ENCODE peak calls at places on chromosomes 13 and 19, in seven cellular contexts. One of them, this sample, is unnamed.

GRCh38 chr13:111467111-111467890 is 146.9 kb downstream of the TEX29 start:
- DNase-seq in GM10248: no peak
- DNase-seq in tibial artery: no peak
- DNase-seq in NB4: no peak
- DNase-seq in thyroid gland: no peak
- DNase-seq in CD8-positive, alpha-beta T cell: no peak
- DNase-seq in endothelial cell: no peak
- DNase-seq in this sample: no peak

GRCh38 chr13:112783135-112783945 is 93.5 kb downstream of the ATP11A start:
- DNase-seq in thyroid gland: peak
- DNase-seq in NB4: no peak
- DNase-seq in CD8-positive, alpha-beta T cell: no peak
- DNase-seq in endothelial cell: no peak
- DNase-seq in tibial artery: no peak
- DNase-seq in GM10248: peak
- DNase-seq in this sample: no peak

GRCh38 chr13:91072511-91072910 is 275.0 kb upstream of the MIR17HG start:
- DNase-seq in endothelial cell: no peak
- DNase-seq in CD8-positive, alpha-beta T cell: no peak
- DNase-seq in GM10248: no peak
- DNase-seq in NB4: no peak
- DNase-seq in thyroid gland: no peak
- DNase-seq in tibial artery: no peak
- DNase-seq in this sample: no peak

GRCh38 chr19:16223746-16224145 is 26.0 kb downstream of the AP1M1 start:
- DNase-seq in endothelial cell: no peak
- DNase-seq in GM10248: no peak
- DNase-seq in CD8-positive, alpha-beta T cell: no peak
- DNase-seq in thyroid gland: no peak
- DNase-seq in tibial artery: peak
- DNase-seq in NB4: no peak
- DNase-seq in this sample: no peak

GRCh38 chr19:29964171-29964570 is 22.1 kb downstream of the URI1 start:
- DNase-seq in endothelial cell: no peak
- DNase-seq in NB4: no peak
- DNase-seq in CD8-positive, alpha-beta T cell: no peak
- DNase-seq in tibial artery: no peak
- DNase-seq in thyroid gland: no peak
- DNase-seq in GM10248: no peak
- DNase-seq in this sample: no peak

GRCh38 chr13:101841687-101842086 is 389.2 kb downstream of the ITGBL1 start:
- DNase-seq in endothelial cell: no peak
- DNase-seq in GM10248: no peak
- DNase-seq in tibial artery: no peak
- DNase-seq in thyroid gland: no peak
- DNase-seq in NB4: no peak
- DNase-seq in CD8-positive, alpha-beta T cell: no peak
- DNase-seq in this sample: no peak

GRCh38 chr19:9674669-9675357 is at the start of gene ZNF562:
- DNase-seq in NB4: peak
- DNase-seq in tibial artery: peak
- DNase-seq in thyroid gland: peak
- DNase-seq in CD8-positive, alpha-beta T cell: peak
- DNase-seq in endothelial cell: peak
- DNase-seq in GM10248: peak
- DNase-seq in this sample: peak

GRCh38 chr19:42176649-42176989 is 40.9 kb downstream of the DEDD2 start:
- DNase-seq in CD8-positive, alpha-beta T cell: no peak
- DNase-seq in tibial artery: no peak
- DNase-seq in endothelial cell: peak
- DNase-seq in GM10248: no peak
- DNase-seq in NB4: no peak
- DNase-seq in thyroid gland: no peak
- DNase-seq in this sample: no peak

GRCh38 chr19:3213159-3213558 is 11.3 kb upstream of the CELF5 start:
- DNase-seq in thyroid gland: no peak
- DNase-seq in CD8-positive, alpha-beta T cell: no peak
- DNase-seq in tibial artery: no peak
- DNase-seq in GM10248: no peak
- DNase-seq in endothelial cell: no peak
- DNase-seq in NB4: no peak
- DNase-seq in this sample: no peak

GRCh38 chr19:4229179-4229931 is at the start of gene EBI3:
- DNase-seq in endothelial cell: peak
- DNase-seq in GM10248: peak
- DNase-seq in CD8-positive, alpha-beta T cell: no peak
- DNase-seq in tibial artery: no peak
- DNase-seq in NB4: peak
- DNase-seq in thyroid gland: peak
- DNase-seq in this sample: no peak

GRCh38 chr13:48567521-48568331 is 34.8 kb upstream of the RCBTB2 start:
- DNase-seq in endothelial cell: no peak
- DNase-seq in thyroid gland: no peak
- DNase-seq in CD8-positive, alpha-beta T cell: no peak
- DNase-seq in NB4: peak
- DNase-seq in GM10248: no peak
- DNase-seq in tibial artery: no peak
- DNase-seq in this sample: no peak

GRCh38 chr19:35518313-35518712 is 4.9 kb upstream of the DMKN start:
- DNase-seq in endothelial cell: no peak
- DNase-seq in tibial artery: no peak
- DNase-seq in GM10248: no peak
- DNase-seq in CD8-positive, alpha-beta T cell: no peak
- DNase-seq in NB4: no peak
- DNase-seq in thyroid gland: peak
- DNase-seq in this sample: no peak

GRCh38 chr13:71605744-71606143 is 261.3 kb downstream of the DACH1 start:
- DNase-seq in endothelial cell: no peak
- DNase-seq in thyroid gland: no peak
- DNase-seq in CD8-positive, alpha-beta T cell: no peak
- DNase-seq in NB4: no peak
- DNase-seq in tibial artery: no peak
- DNase-seq in GM10248: no peak
- DNase-seq in this sample: no peak

GRCh38 chr13:70792121-70792520 is 683.9 kb upstream of the KLHL1 start:
- DNase-seq in tibial artery: no peak
- DNase-seq in CD8-positive, alpha-beta T cell: no peak
- DNase-seq in thyroid gland: no peak
- DNase-seq in endothelial cell: no peak
- DNase-seq in GM10248: no peak
- DNase-seq in NB4: no peak
- DNase-seq in this sample: no peak

GRCh38 chr19:42634409-42635232 is 39.9 kb upstream of the CEACAM8 start:
- DNase-seq in GM10248: peak
- DNase-seq in CD8-positive, alpha-beta T cell: no peak
- DNase-seq in endothelial cell: peak
- DNase-seq in tibial artery: no peak
- DNase-seq in NB4: peak
- DNase-seq in thyroid gland: peak
- DNase-seq in this sample: no peak

GRCh38 chr13:106561551-106562170 is 6.3 kb downstream of the ARGLU1 start:
- DNase-seq in tibial artery: no peak
- DNase-seq in GM10248: peak
- DNase-seq in endothelial cell: no peak
- DNase-seq in thyroid gland: peak
- DNase-seq in CD8-positive, alpha-beta T cell: peak
- DNase-seq in NB4: peak
- DNase-seq in this sample: no peak

GRCh38 chr13:98482476-98483444 is 94.1 kb downstream of the STK24 start:
- DNase-seq in NB4: peak
- DNase-seq in thyroid gland: peak
- DNase-seq in endothelial cell: no peak
- DNase-seq in CD8-positive, alpha-beta T cell: no peak
- DNase-seq in tibial artery: peak
- DNase-seq in GM10248: peak
- DNase-seq in this sample: no peak

GRCh38 chr19:18761531-18762110 is 29.5 kb downstream of the COMP start:
- DNase-seq in endothelial cell: no peak
- DNase-seq in GM10248: no peak
- DNase-seq in NB4: no peak
- DNase-seq in tibial artery: no peak
- DNase-seq in CD8-positive, alpha-beta T cell: no peak
- DNase-seq in thyroid gland: peak
- DNase-seq in this sample: no peak

GRCh38 chr19:39248806-39249205 is at the start of gene IFNL4:
- DNase-seq in NB4: no peak
- DNase-seq in thyroid gland: no peak
- DNase-seq in tibial artery: no peak
- DNase-seq in endothelial cell: no peak
- DNase-seq in CD8-positive, alpha-beta T cell: no peak
- DNase-seq in GM10248: no peak
- DNase-seq in this sample: no peak

GRCh38 chr19:44774614-44775013 is 3.1 kb upstream of the CBLC start:
- DNase-seq in endothelial cell: no peak
- DNase-seq in tibial artery: no peak
- DNase-seq in thyroid gland: no peak
- DNase-seq in GM10248: no peak
- DNase-seq in NB4: no peak
- DNase-seq in CD8-positive, alpha-beta T cell: no peak
- DNase-seq in this sample: no peak

GRCh38 chr13:99314640-99315176 is 7.5 kb upstream of the GPR183 start:
- DNase-seq in GM10248: no peak
- DNase-seq in thyroid gland: no peak
- DNase-seq in endothelial cell: no peak
- DNase-seq in tibial artery: no peak
- DNase-seq in CD8-positive, alpha-beta T cell: peak
- DNase-seq in NB4: no peak
- DNase-seq in this sample: no peak

DNA sequence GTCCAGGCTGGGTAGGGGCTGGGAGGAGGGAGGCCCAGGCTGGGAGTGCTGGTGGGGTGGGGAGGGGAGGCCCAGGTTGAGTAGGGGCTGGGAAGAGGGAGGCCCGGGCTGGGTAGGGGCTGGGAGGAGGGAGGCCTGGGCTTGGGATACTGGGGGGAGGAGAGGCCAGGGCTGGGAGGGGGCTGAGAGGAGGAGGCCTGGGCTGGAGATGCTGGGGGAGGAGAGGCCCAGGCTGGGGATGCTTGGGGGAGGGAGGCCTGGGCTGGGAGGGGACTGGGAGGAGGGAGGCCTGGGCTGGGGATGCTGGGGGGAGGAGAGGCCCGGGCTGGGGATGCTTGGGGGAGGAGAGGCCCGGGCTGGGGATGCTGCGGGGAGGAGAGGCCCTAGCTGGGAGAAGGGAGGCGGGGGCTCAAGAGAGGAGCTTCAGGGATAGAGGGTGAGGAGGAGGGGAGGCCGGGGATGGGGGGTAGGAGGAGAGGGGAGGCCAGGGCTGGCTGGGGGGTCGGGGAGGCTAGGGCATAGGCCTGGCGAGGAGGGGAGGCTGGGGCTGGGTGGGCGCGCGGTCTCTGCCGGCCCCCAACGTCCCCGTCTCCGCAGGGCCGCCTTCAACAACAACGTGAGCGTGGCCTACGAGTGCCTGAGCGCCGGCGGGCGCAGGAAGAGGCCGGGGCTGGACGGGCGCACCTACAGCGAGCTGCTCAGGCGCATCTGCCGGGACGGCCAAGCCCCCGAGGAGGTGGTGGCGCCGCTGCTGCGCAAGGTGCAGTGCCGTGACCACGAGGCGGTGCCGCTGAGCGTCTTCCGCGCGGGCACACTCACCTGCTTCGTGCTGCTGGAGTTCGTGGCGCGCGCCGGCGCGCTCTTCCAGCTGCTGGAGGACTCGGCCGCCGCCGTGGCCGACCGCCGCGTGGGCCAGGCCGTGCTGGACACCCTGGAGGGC is 11.3 kb downstream of the TPGS1 start:
- DNase-seq in CD8-positive, alpha-beta T cell: peak
- DNase-seq in endothelial cell: no peak
- DNase-seq in thyroid gland: peak
- DNase-seq in GM10248: no peak
- DNase-seq in NB4: no peak
- DNase-seq in tibial artery: no peak
- DNase-seq in this sample: no peak
- TF ChIP-seq CTCF in CD8-positive, alpha-beta T cell: peak
- TF ChIP-seq CTCF in endothelial cell: no peak
- TF ChIP-seq CTCF in thyroid gland: peak
- TF ChIP-seq CTCF in GM10248: peak
- TF ChIP-seq CTCF in NB4: no peak
- TF ChIP-seq CTCF in tibial artery: no peak
- TF ChIP-seq CTCF in this sample: no peak

GRCh38 chr19:31055454-31055853 is 293.8 kb downstream of the TSHZ3 start:
- DNase-seq in NB4: no peak
- DNase-seq in endothelial cell: no peak
- DNase-seq in CD8-positive, alpha-beta T cell: no peak
- DNase-seq in GM10248: no peak
- DNase-seq in thyroid gland: no peak
- DNase-seq in tibial artery: no peak
- DNase-seq in this sample: no peak

GRCh38 chr19:31058676-31059075 is 290.6 kb downstream of the TSHZ3 start:
- DNase-seq in NB4: no peak
- DNase-seq in GM10248: no peak
- DNase-seq in tibial artery: no peak
- DNase-seq in CD8-positive, alpha-beta T cell: no peak
- DNase-seq in endothelial cell: no peak
- DNase-seq in thyroid gland: no peak
- DNase-seq in this sample: no peak

GRCh38 chr19:31049431-31049830 is 299.8 kb downstream of the TSHZ3 start:
- DNase-seq in endothelial cell: no peak
- DNase-seq in CD8-positive, alpha-beta T cell: no peak
- DNase-seq in thyroid gland: no peak
- DNase-seq in GM10248: no peak
- DNase-seq in NB4: no peak
- DNase-seq in tibial artery: no peak
- DNase-seq in this sample: no peak

GRCh38 chr19:31054430-31054829 is 294.8 kb downstream of the TSHZ3 start:
- DNase-seq in CD8-positive, alpha-beta T cell: no peak
- DNase-seq in NB4: peak
- DNase-seq in GM10248: no peak
- DNase-seq in tibial artery: no peak
- DNase-seq in thyroid gland: peak
- DNase-seq in endothelial cell: peak
- DNase-seq in this sample: no peak
- TF ChIP-seq CTCF in CD8-positive, alpha-beta T cell: peak
- TF ChIP-seq CTCF in NB4: peak
- TF ChIP-seq CTCF in GM10248: no peak
- TF ChIP-seq CTCF in tibial artery: peak
- TF ChIP-seq CTCF in thyroid gland: peak
- TF ChIP-seq CTCF in endothelial cell: peak
- TF ChIP-seq CTCF in this sample: no peak

GRCh38 chr13:39012608-39013007 is 22.0 kb upstream of the STOML3 start:
- DNase-seq in tibial artery: no peak
- DNase-seq in CD8-positive, alpha-beta T cell: no peak
- DNase-seq in NB4: peak
- DNase-seq in GM10248: no peak
- DNase-seq in thyroid gland: no peak
- DNase-seq in endothelial cell: peak
- DNase-seq in this sample: no peak
- TF ChIP-seq CTCF in tibial artery: no peak
- TF ChIP-seq CTCF in CD8-positive, alpha-beta T cell: no peak
- TF ChIP-seq CTCF in NB4: peak
- TF ChIP-seq CTCF in GM10248: no peak
- TF ChIP-seq CTCF in thyroid gland: no peak
- TF ChIP-seq CTCF in endothelial cell: no peak
- TF ChIP-seq CTCF in this sample: no peak

DNA sequence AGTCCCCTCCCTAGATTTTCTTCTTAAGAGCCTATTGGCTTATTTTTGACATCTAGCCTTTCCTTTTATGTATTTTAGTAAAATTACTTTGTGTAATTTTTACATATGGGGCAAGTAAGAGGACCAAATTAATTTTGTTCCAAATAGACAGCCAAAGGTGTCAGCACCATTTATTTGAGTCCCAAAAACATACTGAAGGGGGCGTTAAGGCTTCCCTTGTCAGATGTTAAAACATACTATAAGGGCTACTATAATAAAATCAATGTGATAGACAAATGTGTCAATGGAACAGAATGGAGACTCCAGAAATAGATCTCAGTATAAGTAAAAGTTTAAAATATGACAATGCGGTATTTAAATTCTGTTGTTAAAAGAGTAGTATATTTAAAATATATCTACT is 133.6 kb downstream of the MTUS2 start:
- DNase-seq in tibial artery: no peak
- DNase-seq in endothelial cell: no peak
- DNase-seq in CD8-positive, alpha-beta T cell: no peak
- DNase-seq in thyroid gland: no peak
- DNase-seq in GM10248: no peak
- DNase-seq in NB4: peak
- DNase-seq in this sample: no peak
- TF ChIP-seq CTCF in tibial artery: no peak
- TF ChIP-seq CTCF in endothelial cell: no peak
- TF ChIP-seq CTCF in CD8-positive, alpha-beta T cell: no peak
- TF ChIP-seq CTCF in thyroid gland: no peak
- TF ChIP-seq CTCF in GM10248: no peak
- TF ChIP-seq CTCF in NB4: peak
- TF ChIP-seq CTCF in this sample: no peak